ENCODE peak calls at places on chromosomes 2 and 18, in nine cellular contexts. U is HT-29; C is T-helper 2 cell; M is activated effector memory CD4-positive, alpha-beta T cell treated with anti-CD3 and anti-CD28 coated beads, Interleukin-2, amount 50 U/mL, for 16 hours; P is globus pallidus; Z is cardiac muscle cell; X is RPMI7951; V is BJ; D is NCI-H2081. G is an unnamed sample.

GRCh38 chr2:41136966-41137494 is 685.1 kb upstream of the SLC8A1 start:
- DNase-seq in X (no peak), U (no peak), M (no peak), C (no peak), Z (peak), P (no peak), V (no peak), D (no peak), G (no peak)

GRCh38 chr2:125582521-125582920 is 1073.4 kb upstream of the GYPC start:
- DNase-seq in C (no peak), M (no peak), V (no peak), P (no peak), X (no peak), Z (no peak), U (no peak), D (no peak), G (no peak)

GRCh38 chr2:202574541-202574940 is 60.2 kb upstream of the FAM117B start:
- DNase-seq in P (no peak), M (no peak), V (no peak), D (no peak), U (no peak), X (no peak), Z (no peak), C (no peak), G (no peak)

GRCh38 chr2:238818576-238818975 is 29.3 kb upstream of the TWIST2 start:
- DNase-seq in D (no peak), U (no peak), X (no peak), V (no peak), M (no peak), Z (no peak), C (no peak), P (no peak), G (no peak)

GRCh38 chr18:10401489-10401888 is 52.9 kb upstream of the APCDD1 start:
- DNase-seq in Z (no peak), X (no peak), C (no peak), D (no peak), P (no peak), M (no peak), V (no peak), U (no peak), G (no peak)

GRCh38 chr2:238108423-238109201 is 8.5 kb downstream of the ESPNL start:
- DNase-seq in U (no peak), X (no peak), C (peak), M (peak), V (no peak), P (no peak), Z (no peak), D (no peak), G (no peak)

GRCh38 chr18:33467531-33467930 is 27.0 kb upstream of the CCDC178 start:
- DNase-seq in V (no peak), Z (no peak), U (no peak), M (no peak), X (no peak), C (no peak), P (no peak), D (no peak), G (no peak)

GRCh38 chr2:199118701-199119241 is 339.0 kb downstream of the SATB2 start:
- DNase-seq in D (no peak), Z (no peak), U (no peak), C (no peak), M (no peak), P (no peak), V (no peak), X (no peak), G (no peak)

GRCh38 chr2:240247868-240248820 is 107.7 kb upstream of the OTOS start:
- DNase-seq in C (no peak), Z (no peak), X (no peak), U (no peak), P (no peak), M (no peak), V (no peak), D (no peak), G (no peak)

GRCh38 chr2:109232909-109233308 is 103.9 kb downstream of the SH3RF3 start:
- DNase-seq in P (no peak), C (no peak), M (no peak), X (no peak), V (no peak), U (no peak), Z (no peak), D (no peak), G (no peak)

GRCh38 chr18:44149706-44150105 is 531.0 kb upstream of the SETBP1 start:
- DNase-seq in X (peak), U (no peak), P (no peak), M (no peak), D (no peak), C (no peak), V (peak), Z (peak), G (no peak)

GRCh38 chr2:149330127-149331022 is at the start of gene LYPD6:
- DNase-seq in Z (peak), P (peak), V (peak), C (no peak), M (no peak), U (peak), D (peak), X (peak), G (peak)

GRCh38 chr2:60515751-60516226 is 37.7 kb downstream of the BCL11A start:
- DNase-seq in C (no peak), M (no peak), U (no peak), D (no peak), X (peak), Z (peak), V (peak), P (no peak), G (no peak)

GRCh38 chr2:99552529-99552928 is 62.7 kb upstream of the REV1 start:
- DNase-seq in U (no peak), D (no peak), P (no peak), V (no peak), C (no peak), X (no peak), M (no peak), Z (no peak), G (no peak)

GRCh38 chr2:190973726-190974628 is 40.0 kb downstream of the STAT1 start:
- DNase-seq in M (no peak), P (no peak), U (no peak), C (no peak), Z (peak), V (no peak), X (no peak), D (no peak), G (no peak)

GRCh38 chr18:59266876-59267510 is 6.3 kb downstream of the RAX start:
- DNase-seq in D (no peak), X (no peak), C (no peak), U (no peak), Z (no peak), P (no peak), M (no peak), V (no peak), G (no peak)

GRCh38 chr2:5791371-5791770 is 99.2 kb downstream of the SOX11 start:
- DNase-seq in U (no peak), X (no peak), V (no peak), P (no peak), C (no peak), M (no peak), D (no peak), Z (no peak), G (no peak)

GRCh38 chr2:234133004-234133403 is 82.5 kb downstream of the SPP2 start:
- DNase-seq in V (no peak), M (no peak), C (no peak), X (peak), U (no peak), Z (no peak), D (no peak), P (no peak), G (no peak)

GRCh38 chr18:57542801-57543427 is 43.6 kb downstream of the FECH start:
- DNase-seq in Z (no peak), P (no peak), C (no peak), V (peak), M (no peak), U (no peak), D (no peak), X (peak), G (no peak)

GRCh38 chr18:13137939-13138821 is 80.4 kb upstream of the LDLRAD4 start:
- DNase-seq in X (peak), V (no peak), M (peak), C (peak), U (peak), P (peak), Z (peak), D (no peak), G (peak)

GRCh38 chr2:98927059-98927458 is 9.0 kb downstream of the CRACDL start:
- DNase-seq in V (no peak), C (no peak), P (no peak), M (no peak), X (no peak), D (no peak), Z (no peak), U (no peak), G (no peak)

GRCh38 chr2:164458801-164459200 is 162.5 kb downstream of the GRB14 start:
- DNase-seq in M (no peak), C (no peak), Z (no peak), D (no peak), X (no peak), U (no peak), P (no peak), V (no peak), G (no peak)

GRCh38 chr2:117553448-117553847 is 261.0 kb upstream of the DDX18 start:
- DNase-seq in X (no peak), C (no peak), V (no peak), U (no peak), D (no peak), Z (no peak), M (no peak), P (no peak), G (no peak)

GRCh38 chr2:119660343-119660658 is 18.7 kb upstream of the TMEM177 start:
- DNase-seq in M (no peak), C (no peak), X (no peak), V (no peak), D (no peak), Z (no peak), U (no peak), P (no peak), G (no peak)

GRCh38 chr2:191006997-191007604 is 6.9 kb downstream of the STAT1 start:
- DNase-seq in D (no peak), P (no peak), M (no peak), Z (no peak), U (no peak), X (no peak), V (no peak), C (no peak), G (no peak)

GRCh38 chr2:154093856-154094255 is 222.1 kb downstream of the GALNT13 start:
- DNase-seq in C (no peak), D (no peak), U (no peak), Z (no peak), V (no peak), X (no peak), P (no peak), M (no peak), G (no peak)

GRCh38 chr2:28294451-28294850 is 98.2 kb upstream of the FOSL2 start:
- DNase-seq in U (no peak), C (no peak), X (no peak), Z (no peak), P (no peak), D (no peak), V (no peak), M (no peak), G (no peak)

GRCh38 chr2:19988600-19988999 is 1.3 kb downstream of the WDR35 start:
- DNase-seq in M (no peak), D (no peak), U (no peak), Z (no peak), X (no peak), P (no peak), V (no peak), C (no peak), G (no peak)

GRCh38 chr2:27956895-27957294 is 66.4 kb downstream of the BABAM2 start:
- DNase-seq in V (no peak), U (no peak), M (no peak), C (no peak), Z (peak), P (no peak), X (peak), D (no peak), G (no peak)

GRCh38 chr2:147709655-147710054 is 135.2 kb upstream of the ACVR2A start:
- DNase-seq in C (no peak), Z (no peak), U (no peak), V (no peak), D (no peak), X (no peak), P (no peak), M (no peak), G (no peak)

GRCh38 chr18:36312806-36313395 is 15.4 kb downstream of the FHOD3 start:
- DNase-seq in V (no peak), U (no peak), M (no peak), P (no peak), X (no peak), Z (peak), C (no peak), D (no peak), G (no peak)

GRCh38 chr2:10527585-10527984 is 79.5 kb upstream of the ODC1 start:
- DNase-seq in Z (no peak), C (no peak), V (no peak), P (no peak), D (no peak), M (peak), U (no peak), X (no peak), G (no peak)

GRCh38 chr2:7758065-7758759 is 841.0 kb downstream of the RNF144A start:
- DNase-seq in D (no peak), Z (no peak), C (no peak), U (no peak), P (no peak), M (no peak), X (no peak), V (peak), G (no peak)

GRCh38 chr18:36496022-36496421 is 198.5 kb downstream of the FHOD3 start:
- DNase-seq in U (no peak), Z (peak), M (no peak), V (no peak), C (no peak), P (no peak), X (peak), D (no peak), G (no peak)